ENCODE peak calls at places on chromosomes 12 and 14, in four cellular contexts. Y, N, A and T are unnamed samples.

GRCh38 chr14:68730811-68731425 is 61.9 kb downstream of the ZFP36L1 start:
- DNase-seq in Y (no peak), N (no peak), A (no peak), T (no peak)

GRCh38 chr12:44875954-44876553 is at the start of gene NELL2:
- DNase-seq in Y (peak), N (peak), A (no peak), T (no peak)

GRCh38 chr12:92899388-92900001 is 29.6 kb downstream of the EEA1 start:
- DNase-seq in Y (peak), N (no peak), A (peak), T (no peak)

GRCh38 chr12:66144796-66145754 is 14.5 kb upstream of the LLPH start:
- DNase-seq in Y (peak), N (peak), A (peak), T (no peak)

GRCh38 chr12:84150226-84150625 is 762.4 kb downstream of the SLC6A15 start:
- DNase-seq in Y (no peak), N (no peak), A (no peak), T (no peak)

GRCh38 chr14:68986926-68987652 is 8.0 kb upstream of the ACTN1 start:
- DNase-seq in Y (no peak), N (no peak), A (no peak), T (no peak)

GRCh38 chr14:22980672-22981089 is 1.7 kb downstream of the AJUBA start:
- DNase-seq in Y (peak), N (no peak), A (peak), T (no peak)

GRCh38 chr14:102590667-102591099 is 1.8 kb upstream of the RCOR1 start:
- DNase-seq in Y (peak), N (peak), A (peak), T (no peak)

GRCh38 chr14:101026341-101026740 is 122.8 kb upstream of the RTL1 start:
- DNase-seq in Y (no peak), N (no peak), A (no peak), T (no peak)

GRCh38 chr14:39432179-39432618 is at the start of gene FBXO33:
- DNase-seq in Y (peak), N (peak), A (peak), T (peak)

GRCh38 chr12:129440278-129440677 is 463.5 kb downstream of the TMEM132D start:
- DNase-seq in Y (no peak), N (no peak), A (no peak), T (no peak)

GRCh38 chr12:124992874-124993567 is 424 bp upstream of the BRI3BP start:
- DNase-seq in Y (peak), N (peak), A (peak), T (peak)

GRCh38 chr14:65251213-65251612 is 148.9 kb upstream of the MAX start:
- DNase-seq in Y (no peak), N (no peak), A (no peak), T (no peak)

GRCh38 chr12:84983289-84983688 is 52.8 kb downstream of the TSPAN19 start:
- DNase-seq in Y (no peak), N (no peak), A (no peak), T (no peak)

GRCh38 chr12:4153343-4153892 is 120.1 kb upstream of the CCND2 start:
- DNase-seq in Y (no peak), N (peak), A (no peak), T (peak)

GRCh38 chr14:93046696-93047050 is 69.1 kb downstream of the ITPK1 start:
- DNase-seq in Y (no peak), N (peak), A (no peak), T (no peak)

GRCh38 chr14:100192250-100192671 is 32.8 kb upstream of the DEGS2 start:
- DNase-seq in Y (no peak), N (no peak), A (no peak), T (no peak)

GRCh38 chr12:6613776-6614512 is 6.8 kb upstream of the CHD4 start:
- DNase-seq in Y (peak), N (peak), A (peak), T (no peak)

GRCh38 chr14:59275668-59276067 is 87.2 kb downstream of the DAAM1 start:
- DNase-seq in Y (peak), N (no peak), A (peak), T (peak)

GRCh38 chr12:11959117-11959823 is 111.5 kb upstream of the BCL2L14 start:
- DNase-seq in Y (peak), N (no peak), A (peak), T (no peak)

GRCh38 chr12:11962795-11963347 is 107.9 kb upstream of the BCL2L14 start:
- DNase-seq in Y (no peak), N (no peak), A (no peak), T (no peak)

GRCh38 chr12:11954181-11954580 is 116.6 kb upstream of the BCL2L14 start:
- DNase-seq in Y (no peak), N (no peak), A (no peak), T (no peak)

GRCh38 chr12:11961686-11962085 is 109.1 kb upstream of the BCL2L14 start:
- DNase-seq in Y (no peak), N (no peak), A (no peak), T (no peak)

GRCh38 chr12:11958216-11959091 is 112.3 kb upstream of the BCL2L14 start:
- DNase-seq in Y (peak), N (no peak), A (peak), T (no peak)
- TF ChIP-seq POLR2A in Y (no peak), N (no peak), A (no peak), T (no peak)

GRCh38 chr14:55265197-55265596 is 6.0 kb upstream of the FBXO34 start:
- DNase-seq in Y (peak), N (no peak), A (peak), T (no peak)
- TF ChIP-seq MYC in Y (no peak), N (no peak), A (no peak), T (no peak)

GRCh38 chr14:50087350-50088116 is 28.8 kb downstream of the VCPKMT start:
- DNase-seq in Y (no peak), N (no peak), A (no peak), T (no peak)
- TF ChIP-seq REST in Y (no peak), N (no peak), A (no peak), T (no peak)

DNA sequence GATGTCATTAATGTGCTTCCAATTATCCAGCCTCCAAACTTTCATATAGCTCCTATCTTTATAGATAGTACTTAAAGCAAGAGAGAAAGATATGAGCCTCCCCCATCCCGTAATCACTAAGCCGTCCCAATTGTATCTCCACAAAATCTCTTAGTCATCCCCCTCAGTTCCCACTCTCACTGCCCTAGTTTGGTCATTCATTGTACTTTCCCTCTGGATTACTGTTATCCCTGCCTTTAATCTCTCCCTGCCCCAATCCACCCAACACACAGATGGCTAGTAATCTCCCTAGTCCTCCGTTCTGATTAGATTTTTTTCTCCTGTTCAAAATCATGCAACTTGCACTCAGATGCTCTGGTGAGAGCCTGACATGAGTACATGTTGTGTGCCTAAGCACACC is 5.4 kb upstream of the BCAT1 start:
- DNase-seq in Y (no peak), N (no peak), A (no peak), T (no peak)
- TF ChIP-seq POLR2A in Y (no peak), N (no peak), A (no peak), T (no peak)

GRCh38 chr12:106051853-106052531 is 86.8 kb downstream of the NUAK1 start:
- DNase-seq in Y (no peak), N (no peak), A (no peak), T (no peak)
- TF ChIP-seq MYC in Y (no peak), N (no peak), A (no peak), T (no peak)